ENCODE peak calls at places on chromosomes 16 and 17, in nine cellular contexts. One of them, this sample, is unnamed.

GRCh38 chr16:1143761-1144450 is 9.0 kb upstream of the CACNA1H start:
- DNase-seq in CD4-positive, CD25-positive, alpha-beta regulatory T cell: no peak
- DNase-seq in CD4-positive, alpha-beta T cell: no peak
- DNase-seq in sciatic nerve: no peak
- DNase-seq in stimulated activated CD4-positive, alpha-beta T cell treated with anti-CD3 and anti-CD28 coated beads, Interleukin-12 subunit alpha, Interleukin-12 subunit beta, amount 100 ng/mL, for 4 hours: no peak
- DNase-seq in T-cell: no peak
- DNase-seq in kidney tubule cell: no peak
- DNase-seq in AG10803: no peak
- DNase-seq in A673: no peak
- DNase-seq in this sample: no peak

GRCh38 chr17:56914641-56915263 is 903 bp upstream of the TRIM25 start:
- DNase-seq in CD4-positive, CD25-positive, alpha-beta regulatory T cell: peak; percentile 36
- DNase-seq in CD4-positive, alpha-beta T cell: no peak
- DNase-seq in sciatic nerve: no peak
- DNase-seq in stimulated activated CD4-positive, alpha-beta T cell treated with anti-CD3 and anti-CD28 coated beads, Interleukin-12 subunit alpha, Interleukin-12 subunit beta, amount 100 ng/mL, for 4 hours: no peak
- DNase-seq in T-cell: no peak
- DNase-seq in kidney tubule cell: no peak
- DNase-seq in AG10803: no peak
- DNase-seq in A673: no peak
- DNase-seq in this sample: no peak

GRCh38 chr16:88591577-88592021 is 21.4 kb downstream of the ZC3H18 start:
- DNase-seq in CD4-positive, CD25-positive, alpha-beta regulatory T cell: peak; percentile 66
- DNase-seq in CD4-positive, alpha-beta T cell: no peak
- DNase-seq in sciatic nerve: no peak
- DNase-seq in stimulated activated CD4-positive, alpha-beta T cell treated with anti-CD3 and anti-CD28 coated beads, Interleukin-12 subunit alpha, Interleukin-12 subunit beta, amount 100 ng/mL, for 4 hours: peak; percentile 21
- DNase-seq in T-cell: no peak
- DNase-seq in kidney tubule cell: no peak
- DNase-seq in AG10803: peak; percentile 41
- DNase-seq in A673: no peak
- DNase-seq in this sample: peak; percentile 78

GRCh38 chr16:11257131-11257938 is 1.3 kb upstream of the SOCS1 start:
- DNase-seq in CD4-positive, CD25-positive, alpha-beta regulatory T cell: peak; percentile 83
- DNase-seq in CD4-positive, alpha-beta T cell: peak; percentile 57
- DNase-seq in sciatic nerve: peak; percentile 87
- DNase-seq in stimulated activated CD4-positive, alpha-beta T cell treated with anti-CD3 and anti-CD28 coated beads, Interleukin-12 subunit alpha, Interleukin-12 subunit beta, amount 100 ng/mL, for 4 hours: peak; percentile 48
- DNase-seq in T-cell: peak; percentile 36
- DNase-seq in kidney tubule cell: peak; percentile 80
- DNase-seq in AG10803: peak; percentile 78
- DNase-seq in A673: peak; percentile 87
- DNase-seq in this sample: peak; percentile 91

GRCh38 chr17:20988896-20989295 is 53.9 kb downstream of the USP22 start:
- DNase-seq in CD4-positive, CD25-positive, alpha-beta regulatory T cell: no peak
- DNase-seq in CD4-positive, alpha-beta T cell: no peak
- DNase-seq in sciatic nerve: peak; percentile 33
- DNase-seq in stimulated activated CD4-positive, alpha-beta T cell treated with anti-CD3 and anti-CD28 coated beads, Interleukin-12 subunit alpha, Interleukin-12 subunit beta, amount 100 ng/mL, for 4 hours: no peak
- DNase-seq in T-cell: no peak
- DNase-seq in kidney tubule cell: no peak
- DNase-seq in AG10803: no peak
- DNase-seq in A673: no peak
- DNase-seq in this sample: no peak

GRCh38 chr17:64470676-64471075 is 21.8 kb downstream of the MILR1 start:
- DNase-seq in CD4-positive, CD25-positive, alpha-beta regulatory T cell: no peak
- DNase-seq in CD4-positive, alpha-beta T cell: no peak
- DNase-seq in sciatic nerve: no peak
- DNase-seq in stimulated activated CD4-positive, alpha-beta T cell treated with anti-CD3 and anti-CD28 coated beads, Interleukin-12 subunit alpha, Interleukin-12 subunit beta, amount 100 ng/mL, for 4 hours: no peak
- DNase-seq in T-cell: no peak
- DNase-seq in kidney tubule cell: no peak
- DNase-seq in AG10803: no peak
- DNase-seq in A673: no peak
- DNase-seq in this sample: no peak

GRCh38 chr16:13959626-13960025 is 39.7 kb downstream of the ERCC4 start:
- DNase-seq in CD4-positive, CD25-positive, alpha-beta regulatory T cell: no peak
- DNase-seq in CD4-positive, alpha-beta T cell: no peak
- DNase-seq in sciatic nerve: no peak
- DNase-seq in stimulated activated CD4-positive, alpha-beta T cell treated with anti-CD3 and anti-CD28 coated beads, Interleukin-12 subunit alpha, Interleukin-12 subunit beta, amount 100 ng/mL, for 4 hours: no peak
- DNase-seq in T-cell: no peak
- DNase-seq in kidney tubule cell: no peak
- DNase-seq in AG10803: no peak
- DNase-seq in A673: no peak
- DNase-seq in this sample: no peak

GRCh38 chr16:66261826-66262225 is 104.7 kb upstream of the CDH5 start:
- DNase-seq in CD4-positive, CD25-positive, alpha-beta regulatory T cell: no peak
- DNase-seq in CD4-positive, alpha-beta T cell: no peak
- DNase-seq in sciatic nerve: no peak
- DNase-seq in stimulated activated CD4-positive, alpha-beta T cell treated with anti-CD3 and anti-CD28 coated beads, Interleukin-12 subunit alpha, Interleukin-12 subunit beta, amount 100 ng/mL, for 4 hours: no peak
- DNase-seq in T-cell: no peak
- DNase-seq in kidney tubule cell: no peak
- DNase-seq in AG10803: no peak
- DNase-seq in A673: no peak
- DNase-seq in this sample: no peak

GRCh38 chr17:55609737-55610201 is 98.5 kb upstream of the SMIM36 start:
- DNase-seq in CD4-positive, CD25-positive, alpha-beta regulatory T cell: no peak
- DNase-seq in CD4-positive, alpha-beta T cell: no peak
- DNase-seq in sciatic nerve: peak; percentile 70
- DNase-seq in stimulated activated CD4-positive, alpha-beta T cell treated with anti-CD3 and anti-CD28 coated beads, Interleukin-12 subunit alpha, Interleukin-12 subunit beta, amount 100 ng/mL, for 4 hours: no peak
- DNase-seq in T-cell: no peak
- DNase-seq in kidney tubule cell: peak; percentile 13
- DNase-seq in AG10803: peak; percentile 9
- DNase-seq in A673: no peak
- DNase-seq in this sample: peak; percentile 30

GRCh38 chr16:84020353-84020752 is 22.2 kb downstream of the SLC38A8 start:
- DNase-seq in CD4-positive, CD25-positive, alpha-beta regulatory T cell: no peak
- DNase-seq in CD4-positive, alpha-beta T cell: no peak
- DNase-seq in sciatic nerve: no peak
- DNase-seq in stimulated activated CD4-positive, alpha-beta T cell treated with anti-CD3 and anti-CD28 coated beads, Interleukin-12 subunit alpha, Interleukin-12 subunit beta, amount 100 ng/mL, for 4 hours: no peak
- DNase-seq in T-cell: no peak
- DNase-seq in kidney tubule cell: no peak
- DNase-seq in AG10803: no peak
- DNase-seq in A673: no peak
- DNase-seq in this sample: no peak

GRCh38 chr16:27066655-27067054 is at the start of gene C16orf82:
- DNase-seq in CD4-positive, CD25-positive, alpha-beta regulatory T cell: no peak
- DNase-seq in CD4-positive, alpha-beta T cell: no peak
- DNase-seq in sciatic nerve: no peak
- DNase-seq in stimulated activated CD4-positive, alpha-beta T cell treated with anti-CD3 and anti-CD28 coated beads, Interleukin-12 subunit alpha, Interleukin-12 subunit beta, amount 100 ng/mL, for 4 hours: no peak
- DNase-seq in T-cell: no peak
- DNase-seq in kidney tubule cell: no peak
- DNase-seq in AG10803: no peak
- DNase-seq in A673: no peak
- DNase-seq in this sample: no peak

GRCh38 chr16:2757344-2757743 is 4.9 kb downstream of the SRRM2 start:
- DNase-seq in CD4-positive, CD25-positive, alpha-beta regulatory T cell: no peak
- DNase-seq in CD4-positive, alpha-beta T cell: no peak
- DNase-seq in sciatic nerve: no peak
- DNase-seq in stimulated activated CD4-positive, alpha-beta T cell treated with anti-CD3 and anti-CD28 coated beads, Interleukin-12 subunit alpha, Interleukin-12 subunit beta, amount 100 ng/mL, for 4 hours: no peak
- DNase-seq in T-cell: no peak
- DNase-seq in kidney tubule cell: no peak
- DNase-seq in AG10803: no peak
- DNase-seq in A673: no peak
- DNase-seq in this sample: no peak

GRCh38 chr16:17372383-17372782 is 98.4 kb downstream of the XYLT1 start:
- DNase-seq in CD4-positive, CD25-positive, alpha-beta regulatory T cell: no peak
- DNase-seq in CD4-positive, alpha-beta T cell: no peak
- DNase-seq in sciatic nerve: no peak
- DNase-seq in stimulated activated CD4-positive, alpha-beta T cell treated with anti-CD3 and anti-CD28 coated beads, Interleukin-12 subunit alpha, Interleukin-12 subunit beta, amount 100 ng/mL, for 4 hours: no peak
- DNase-seq in T-cell: no peak
- DNase-seq in kidney tubule cell: no peak
- DNase-seq in AG10803: peak; percentile 25
- DNase-seq in A673: no peak
- DNase-seq in this sample: peak; percentile 26

GRCh38 chr17:35089846-35090193 is 26.3 kb upstream of the RFFL start:
- DNase-seq in CD4-positive, CD25-positive, alpha-beta regulatory T cell: no peak
- DNase-seq in CD4-positive, alpha-beta T cell: peak; percentile 37
- DNase-seq in sciatic nerve: no peak
- DNase-seq in stimulated activated CD4-positive, alpha-beta T cell treated with anti-CD3 and anti-CD28 coated beads, Interleukin-12 subunit alpha, Interleukin-12 subunit beta, amount 100 ng/mL, for 4 hours: peak; percentile 41
- DNase-seq in T-cell: no peak
- DNase-seq in kidney tubule cell: peak; percentile 82
- DNase-seq in AG10803: peak; percentile 30
- DNase-seq in A673: no peak
- DNase-seq in this sample: peak; percentile 62

GRCh38 chr17:78529871-78530670 is 47.1 kb downstream of the DNAH17 start:
- DNase-seq in CD4-positive, CD25-positive, alpha-beta regulatory T cell: no peak
- DNase-seq in CD4-positive, alpha-beta T cell: no peak
- DNase-seq in sciatic nerve: no peak
- DNase-seq in stimulated activated CD4-positive, alpha-beta T cell treated with anti-CD3 and anti-CD28 coated beads, Interleukin-12 subunit alpha, Interleukin-12 subunit beta, amount 100 ng/mL, for 4 hours: no peak
- DNase-seq in T-cell: no peak
- DNase-seq in kidney tubule cell: no peak
- DNase-seq in AG10803: no peak
- DNase-seq in A673: no peak
- DNase-seq in this sample: no peak

GRCh38 chr17:39739020-39739884 is 1.5 kb downstream of the GRB7 start:
- DNase-seq in CD4-positive, CD25-positive, alpha-beta regulatory T cell: no peak
- DNase-seq in CD4-positive, alpha-beta T cell: no peak
- DNase-seq in sciatic nerve: no peak
- DNase-seq in stimulated activated CD4-positive, alpha-beta T cell treated with anti-CD3 and anti-CD28 coated beads, Interleukin-12 subunit alpha, Interleukin-12 subunit beta, amount 100 ng/mL, for 4 hours: no peak
- DNase-seq in T-cell: no peak
- DNase-seq in kidney tubule cell: peak; percentile 92
- DNase-seq in AG10803: peak; percentile 12
- DNase-seq in A673: peak; percentile 39
- DNase-seq in this sample: peak; percentile 74

GRCh38 chr17:5522476-5522875 is 36.1 kb downstream of the MIS12 start:
- DNase-seq in CD4-positive, CD25-positive, alpha-beta regulatory T cell: no peak
- DNase-seq in CD4-positive, alpha-beta T cell: no peak
- DNase-seq in sciatic nerve: no peak
- DNase-seq in stimulated activated CD4-positive, alpha-beta T cell treated with anti-CD3 and anti-CD28 coated beads, Interleukin-12 subunit alpha, Interleukin-12 subunit beta, amount 100 ng/mL, for 4 hours: no peak
- DNase-seq in T-cell: no peak
- DNase-seq in kidney tubule cell: no peak
- DNase-seq in AG10803: no peak
- DNase-seq in A673: no peak
- DNase-seq in this sample: no peak

GRCh38 chr17:50129303-50129945 is 536 bp downstream of the SAMD14 start:
- DNase-seq in CD4-positive, CD25-positive, alpha-beta regulatory T cell: peak; percentile 56
- DNase-seq in CD4-positive, alpha-beta T cell: peak; percentile 55
- DNase-seq in sciatic nerve: peak; percentile 64
- DNase-seq in stimulated activated CD4-positive, alpha-beta T cell treated with anti-CD3 and anti-CD28 coated beads, Interleukin-12 subunit alpha, Interleukin-12 subunit beta, amount 100 ng/mL, for 4 hours: no peak
- DNase-seq in T-cell: peak; percentile 36
- DNase-seq in kidney tubule cell: peak; percentile 45
- DNase-seq in AG10803: peak; percentile 63
- DNase-seq in A673: peak; percentile 89
- DNase-seq in this sample: peak; percentile 67

GRCh38 chr16:81956213-81956948 is 54.9 kb downstream of the SDR42E1 start:
- DNase-seq in CD4-positive, CD25-positive, alpha-beta regulatory T cell: no peak
- DNase-seq in CD4-positive, alpha-beta T cell: no peak
- DNase-seq in sciatic nerve: no peak
- DNase-seq in stimulated activated CD4-positive, alpha-beta T cell treated with anti-CD3 and anti-CD28 coated beads, Interleukin-12 subunit alpha, Interleukin-12 subunit beta, amount 100 ng/mL, for 4 hours: no peak
- DNase-seq in T-cell: no peak
- DNase-seq in kidney tubule cell: no peak
- DNase-seq in AG10803: peak; percentile 67
- DNase-seq in A673: no peak
- DNase-seq in this sample: peak; percentile 86

GRCh38 chr17:73118876-73119485 is 26.5 kb upstream of the SLC39A11 start:
- DNase-seq in CD4-positive, CD25-positive, alpha-beta regulatory T cell: no peak
- DNase-seq in CD4-positive, alpha-beta T cell: no peak
- DNase-seq in sciatic nerve: no peak
- DNase-seq in stimulated activated CD4-positive, alpha-beta T cell treated with anti-CD3 and anti-CD28 coated beads, Interleukin-12 subunit alpha, Interleukin-12 subunit beta, amount 100 ng/mL, for 4 hours: no peak
- DNase-seq in T-cell: no peak
- DNase-seq in kidney tubule cell: no peak
- DNase-seq in AG10803: no peak
- DNase-seq in A673: no peak
- DNase-seq in this sample: no peak

GRCh38 chr16:57613514-57613913 is 14.9 kb upstream of the ADGRG1 start:
- DNase-seq in CD4-positive, CD25-positive, alpha-beta regulatory T cell: no peak
- DNase-seq in CD4-positive, alpha-beta T cell: no peak
- DNase-seq in sciatic nerve: no peak
- DNase-seq in stimulated activated CD4-positive, alpha-beta T cell treated with anti-CD3 and anti-CD28 coated beads, Interleukin-12 subunit alpha, Interleukin-12 subunit beta, amount 100 ng/mL, for 4 hours: no peak
- DNase-seq in T-cell: no peak
- DNase-seq in kidney tubule cell: no peak
- DNase-seq in AG10803: no peak
- DNase-seq in A673: no peak
- DNase-seq in this sample: no peak

GRCh38 chr17:72351884-72352346 is 231.1 kb downstream of the SOX9 start:
- DNase-seq in CD4-positive, CD25-positive, alpha-beta regulatory T cell: no peak
- DNase-seq in CD4-positive, alpha-beta T cell: no peak
- DNase-seq in sciatic nerve: no peak
- DNase-seq in stimulated activated CD4-positive, alpha-beta T cell treated with anti-CD3 and anti-CD28 coated beads, Interleukin-12 subunit alpha, Interleukin-12 subunit beta, amount 100 ng/mL, for 4 hours: no peak
- DNase-seq in T-cell: no peak
- DNase-seq in kidney tubule cell: no peak
- DNase-seq in AG10803: no peak
- DNase-seq in A673: no peak
- DNase-seq in this sample: no peak

GRCh38 chr16:11400076-11400475 is 54.8 kb downstream of the RMI2 start:
- DNase-seq in CD4-positive, CD25-positive, alpha-beta regulatory T cell: no peak
- DNase-seq in CD4-positive, alpha-beta T cell: no peak
- DNase-seq in sciatic nerve: no peak
- DNase-seq in stimulated activated CD4-positive, alpha-beta T cell treated with anti-CD3 and anti-CD28 coated beads, Interleukin-12 subunit alpha, Interleukin-12 subunit beta, amount 100 ng/mL, for 4 hours: no peak
- DNase-seq in T-cell: no peak
- DNase-seq in kidney tubule cell: no peak
- DNase-seq in AG10803: no peak
- DNase-seq in A673: no peak
- DNase-seq in this sample: no peak

GRCh38 chr17:43027091-43028032 is 2.3 kb downstream of the RND2 start:
- DNase-seq in CD4-positive, CD25-positive, alpha-beta regulatory T cell: no peak
- DNase-seq in CD4-positive, alpha-beta T cell: no peak
- DNase-seq in sciatic nerve: no peak
- DNase-seq in stimulated activated CD4-positive, alpha-beta T cell treated with anti-CD3 and anti-CD28 coated beads, Interleukin-12 subunit alpha, Interleukin-12 subunit beta, amount 100 ng/mL, for 4 hours: no peak
- DNase-seq in T-cell: no peak
- DNase-seq in kidney tubule cell: no peak
- DNase-seq in AG10803: no peak
- DNase-seq in A673: no peak
- DNase-seq in this sample: no peak

GRCh38 chr17:65987988-65988387 is 203.9 kb downstream of the CEP112 start:
- DNase-seq in CD4-positive, CD25-positive, alpha-beta regulatory T cell: peak; percentile 26
- DNase-seq in CD4-positive, alpha-beta T cell: no peak
- DNase-seq in sciatic nerve: no peak
- DNase-seq in stimulated activated CD4-positive, alpha-beta T cell treated with anti-CD3 and anti-CD28 coated beads, Interleukin-12 subunit alpha, Interleukin-12 subunit beta, amount 100 ng/mL, for 4 hours: no peak
- DNase-seq in T-cell: no peak
- DNase-seq in kidney tubule cell: peak; percentile 58
- DNase-seq in AG10803: peak; percentile 26
- DNase-seq in A673: peak; percentile 49
- DNase-seq in this sample: peak; percentile 45

GRCh38 chr17:39271546-39271945 is 45.8 kb upstream of the STAC2 start:
- DNase-seq in CD4-positive, CD25-positive, alpha-beta regulatory T cell: no peak
- DNase-seq in CD4-positive, alpha-beta T cell: no peak
- DNase-seq in sciatic nerve: no peak
- DNase-seq in stimulated activated CD4-positive, alpha-beta T cell treated with anti-CD3 and anti-CD28 coated beads, Interleukin-12 subunit alpha, Interleukin-12 subunit beta, amount 100 ng/mL, for 4 hours: no peak
- DNase-seq in T-cell: no peak
- DNase-seq in kidney tubule cell: no peak
- DNase-seq in AG10803: peak; percentile 83
- DNase-seq in A673: no peak
- DNase-seq in this sample: peak; percentile 66

GRCh38 chr16:27240948-27241531 is 27.5 kb downstream of the NSMCE1 start:
- DNase-seq in CD4-positive, CD25-positive, alpha-beta regulatory T cell: no peak
- DNase-seq in CD4-positive, alpha-beta T cell: no peak
- DNase-seq in sciatic nerve: no peak
- DNase-seq in stimulated activated CD4-positive, alpha-beta T cell treated with anti-CD3 and anti-CD28 coated beads, Interleukin-12 subunit alpha, Interleukin-12 subunit beta, amount 100 ng/mL, for 4 hours: no peak
- DNase-seq in T-cell: no peak
- DNase-seq in kidney tubule cell: peak; percentile 70
- DNase-seq in AG10803: peak; percentile 83
- DNase-seq in A673: no peak
- DNase-seq in this sample: peak; percentile 76

GRCh38 chr16:55015181-55015913 is 84.7 kb downstream of the IRX5 start:
- DNase-seq in CD4-positive, CD25-positive, alpha-beta regulatory T cell: no peak
- DNase-seq in CD4-positive, alpha-beta T cell: no peak
- DNase-seq in sciatic nerve: no peak
- DNase-seq in stimulated activated CD4-positive, alpha-beta T cell treated with anti-CD3 and anti-CD28 coated beads, Interleukin-12 subunit alpha, Interleukin-12 subunit beta, amount 100 ng/mL, for 4 hours: no peak
- DNase-seq in T-cell: no peak
- DNase-seq in kidney tubule cell: no peak
- DNase-seq in AG10803: no peak
- DNase-seq in A673: no peak
- DNase-seq in this sample: no peak

GRCh38 chr17:57368637-57369336 is 112.5 kb downstream of the MSI2 start:
- DNase-seq in CD4-positive, CD25-positive, alpha-beta regulatory T cell: no peak
- DNase-seq in CD4-positive, alpha-beta T cell: no peak
- DNase-seq in sciatic nerve: no peak
- DNase-seq in stimulated activated CD4-positive, alpha-beta T cell treated with anti-CD3 and anti-CD28 coated beads, Interleukin-12 subunit alpha, Interleukin-12 subunit beta, amount 100 ng/mL, for 4 hours: no peak
- DNase-seq in T-cell: no peak
- DNase-seq in kidney tubule cell: peak; percentile 57
- DNase-seq in AG10803: no peak
- DNase-seq in A673: no peak
- DNase-seq in this sample: no peak

This sample was measured in GM23248.